ENCODE peak calls at places on chromosomes 5 and 9, in ten cellular contexts. C, J, L, Z, M, D, N, K, R and A are unnamed samples.

GRCh38 chr9:100584951-100585350 is 7.1 kb downstream of the CAVIN4 start:
- DNase-seq in C (no peak), J (no peak), L (no peak), Z (no peak), M (no peak), D (no peak), N (no peak), K (no peak), R (no peak), A (no peak)

GRCh38 chr5:35117960-35118359 is 70.2 kb upstream of the AGXT2 start:
- DNase-seq in C (no peak), J (no peak), L (peak; percentile 17), Z (peak; percentile 58), M (peak; percentile 78), D (no peak), N (no peak), K (no peak), R (no peak), A (no peak)

GRCh38 chr9:12847591-12847990 is 72.8 kb downstream of the LURAP1L start:
- DNase-seq in C (no peak), J (no peak), L (peak; percentile 20), Z (no peak), M (no peak), D (no peak), N (no peak), K (no peak), R (no peak), A (no peak)

GRCh38 chr5:1445895-1446601 is 808 bp upstream of the SLC6A3 start:
- DNase-seq in C (no peak), J (no peak), L (no peak), Z (no peak), M (no peak), D (no peak), N (no peak), K (no peak), R (peak; percentile 68), A (no peak)

GRCh38 chr5:163880307-163880706 is 374.9 kb downstream of the MAT2B start:
- DNase-seq in C (no peak), J (no peak), L (peak; percentile 2), Z (no peak), M (peak; percentile 80), D (no peak), N (no peak), K (no peak), R (no peak), A (no peak)

GRCh38 chr9:16726718-16727451 is 143.6 kb downstream of the BNC2 start:
- DNase-seq in C (no peak), J (no peak), L (peak; percentile 71), Z (peak; percentile 71), M (peak; percentile 88), D (peak; percentile 89), N (peak; percentile 58), K (peak; percentile 88), R (peak; percentile 93), A (peak; percentile 29)

GRCh38 chr5:73378070-73378469 is 70.5 kb downstream of the FOXD1 start:
- DNase-seq in C (no peak), J (no peak), L (no peak), Z (no peak), M (no peak), D (no peak), N (no peak), K (no peak), R (no peak), A (no peak)

GRCh38 chr9:112174223-112174964 is 703 bp downstream of the SUSD1 start:
- DNase-seq in C (no peak), J (no peak), L (peak; percentile 54), Z (peak; percentile 73), M (peak; percentile 45), D (no peak), N (peak; percentile 81), K (no peak), R (peak; percentile 93), A (no peak)

GRCh38 chr5:160458971-160459800 is 37.5 kb downstream of the PTTG1 start:
- DNase-seq in C (no peak), J (no peak), L (no peak), Z (no peak), M (peak; percentile 42), D (no peak), N (no peak), K (no peak), R (no peak), A (no peak)

GRCh38 chr5:160462167-160462566 is 40.5 kb downstream of the PTTG1 start:
- DNase-seq in C (no peak), J (no peak), L (no peak), Z (no peak), M (no peak), D (no peak), N (no peak), K (no peak), R (no peak), A (no peak)

GRCh38 chr5:160461378-160461777 is 39.7 kb downstream of the PTTG1 start:
- DNase-seq in C (no peak), J (no peak), L (no peak), Z (no peak), M (no peak), D (no peak), N (no peak), K (no peak), R (no peak), A (no peak)

GRCh38 chr5:160463227-160463626 is 41.6 kb downstream of the PTTG1 start:
- DNase-seq in C (no peak), J (no peak), L (no peak), Z (no peak), M (no peak), D (no peak), N (no peak), K (no peak), R (no peak), A (no peak)

DNA sequence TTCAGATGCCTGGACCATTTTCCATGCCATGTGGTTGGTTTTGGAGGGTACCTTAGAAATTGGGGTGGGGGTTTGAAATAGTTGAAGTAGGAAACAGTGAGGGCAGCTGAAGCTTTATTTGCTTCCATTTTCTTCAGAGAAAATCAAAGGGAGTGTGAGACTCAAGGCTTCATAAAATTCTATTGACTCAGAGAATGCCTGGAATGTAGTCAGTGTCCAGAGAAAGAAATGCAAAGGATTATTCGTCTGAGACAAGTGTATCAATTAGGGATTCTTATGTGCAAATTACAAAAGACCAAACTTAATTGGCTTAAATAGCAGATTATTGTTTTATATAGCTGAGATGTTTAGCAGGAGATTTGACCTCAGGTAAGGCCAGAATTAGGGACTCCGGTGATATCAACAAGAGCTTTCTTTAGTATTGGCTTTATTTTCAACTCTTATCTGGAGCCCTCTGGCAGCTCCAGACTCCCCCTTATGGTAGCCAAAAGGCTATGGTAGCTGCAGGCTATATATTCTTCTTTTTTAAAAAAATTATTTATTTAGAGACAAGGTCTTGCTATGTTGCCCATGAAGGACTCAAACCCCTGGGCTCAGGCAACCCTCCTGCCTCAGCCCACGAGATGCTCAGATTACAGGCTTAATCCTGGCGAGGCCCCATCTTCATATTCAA is 38.9 kb downstream of the PTTG1 start:
- DNase-seq in C (no peak), J (no peak), L (no peak), Z (no peak), M (peak; percentile 46), D (no peak), N (no peak), K (no peak), R (no peak), A (no peak)
- TF ChIP-seq CTCF in C (no peak), J (peak; percentile 38), L (no peak), Z (peak; percentile 35), M (peak; percentile 16), D (no peak), N (no peak), K (no peak), R (no peak), A (peak; percentile 47)

GRCh38 chr9:136092741-136093140 is 2.3 kb downstream of the NACC2 start:
- DNase-seq in C (no peak), J (no peak), L (no peak), Z (no peak), M (no peak), D (no peak), N (no peak), K (no peak), R (peak; percentile 66), A (no peak)

GRCh38 chr9:136092353-136092650 is 2.8 kb downstream of the NACC2 start:
- DNase-seq in C (no peak), J (no peak), L (no peak), Z (no peak), M (no peak), D (no peak), N (no peak), K (no peak), R (no peak), A (no peak)

GRCh38 chr9:136090768-136091581 is 4.1 kb downstream of the NACC2 start:
- DNase-seq in C (no peak), J (no peak), L (no peak), Z (no peak), M (peak; percentile 44), D (peak; percentile 57), N (no peak), K (peak; percentile 71), R (peak; percentile 77), A (no peak)

GRCh38 chr9:136090060-136090735 is 4.9 kb downstream of the NACC2 start:
- DNase-seq in C (no peak), J (no peak), L (no peak), Z (no peak), M (no peak), D (no peak), N (no peak), K (no peak), R (peak; percentile 61), A (no peak)

GRCh38 chr9:136091582-136092352 is 3.3 kb downstream of the NACC2 start:
- DNase-seq in C (no peak), J (no peak), L (no peak), Z (no peak), M (peak; percentile 48), D (no peak), N (no peak), K (no peak), R (peak; percentile 72), A (no peak)
- H3K27ac ChIP-seq in C (peak overlapping the region; percentile 91), J (peak overlapping the region; percentile 97), L (no peak overlapping the region), Z (no peak overlapping the region), M (no peak overlapping the region), D (peak overlapping the region; percentile 96), N (no peak overlapping the region), K (peak overlapping the region; percentile 82), R (no peak overlapping the region), A (peak overlapping the region; percentile 11)

GRCh38 chr5:76622076-76622475 is 1.1 kb downstream of the F2RL2 start:
- DNase-seq in C (no peak), J (no peak), L (no peak), Z (no peak), M (no peak), D (no peak), N (no peak), K (no peak), R (no peak), A (no peak)
- H3K4me3 ChIP-seq in C (no peak overlapping the region), J (no peak overlapping the region), L (no peak overlapping the region), Z (no peak overlapping the region), M (peak overlapping the region; percentile 49), D (no peak overlapping the region), N (no peak overlapping the region), K (no peak overlapping the region), R (no peak overlapping the region), A (peak overlapping the region; percentile 62)

GRCh38 chr5:101937041-101937440 is 359.0 kb downstream of the SLCO4C1 start:
- DNase-seq in C (no peak), J (no peak), L (no peak), Z (no peak), M (no peak), D (no peak), N (no peak), K (no peak), R (no peak), A (no peak)

GRCh38 chr5:101943784-101944183 is 352.3 kb downstream of the SLCO4C1 start:
- DNase-seq in C (no peak), J (no peak), L (no peak), Z (peak; percentile 38), M (peak; percentile 6), D (no peak), N (no peak), K (no peak), R (no peak), A (no peak)

GRCh38 chr5:101942321-101942882 is 353.7 kb downstream of the SLCO4C1 start:
- DNase-seq in C (no peak), J (peak; percentile 27), L (peak; percentile 16), Z (peak; percentile 68), M (peak; percentile 8), D (no peak), N (peak; percentile 13), K (no peak), R (no peak), A (no peak)
- TF ChIP-seq CTCF in C (no peak), J (peak; percentile 78), L (peak; percentile 53), Z (peak; percentile 87), M (no peak), D (no peak), N (peak; percentile 72), K (no peak), R (peak; percentile 47), A (peak; percentile 42)